ENCODE peak calls at places on chromosomes 16 and 17, in ten cellular contexts. Q, N, K, P, U, D, H, T, Y and R are unnamed samples.

GRCh38 chr17:43212641-43213490 is 1.2 kb downstream of the TMEM106A start:
- DNase-seq in T (no peak), U (no peak), K (no peak), D (no peak), Q (no peak), H (peak; percentile 55), P (peak; percentile 4), Y (no peak), N (no peak), R (no peak)

GRCh38 chr16:27073733-27074132 is 7.0 kb downstream of the C16orf82 start:
- DNase-seq in H (no peak), K (no peak), Y (no peak), T (no peak), N (no peak), Q (no peak), D (no peak), U (no peak), P (no peak), R (no peak)

GRCh38 chr16:16158741-16159374 is 64.4 kb downstream of the ABCC6 start:
- DNase-seq in N (no peak), P (peak; percentile 15), U (no peak), T (no peak), K (peak; percentile 25), Y (no peak), Q (no peak), H (no peak), D (peak; percentile 9), R (no peak)

GRCh38 chr17:28985950-28986713 is 19.7 kb downstream of the SEZ6 start:
- DNase-seq in P (no peak), K (no peak), Q (peak; percentile 94), N (no peak), H (no peak), U (peak; percentile 30), T (peak; percentile 86), D (no peak), Y (peak; percentile 81), R (no peak)

GRCh38 chr17:39209317-39210092 is 9.4 kb downstream of the RPL19 start:
- DNase-seq in H (peak; percentile 70), U (peak; percentile 81), Y (peak; percentile 76), P (peak; percentile 77), Q (peak; percentile 57), K (peak; percentile 78), T (peak; percentile 77), N (no peak), D (no peak), R (peak; percentile 29)

GRCh38 chr16:22139008-22139407 is 23.3 kb upstream of the SDR42E2 start:
- DNase-seq in P (no peak), U (no peak), Q (no peak), H (no peak), N (no peak), K (no peak), Y (no peak), D (peak; percentile 41), T (no peak), R (no peak)

GRCh38 chr17:47188266-47188665 is 829 bp downstream of the CDC27 start:
- DNase-seq in P (peak; percentile 68), D (peak; percentile 47), H (peak; percentile 51), Q (no peak), U (no peak), N (no peak), K (peak; percentile 85), T (peak; percentile 16), Y (no peak), R (peak; percentile 71)

GRCh38 chr17:15930426-15930825 is 14.5 kb upstream of the ADORA2B start:
- DNase-seq in P (no peak), U (no peak), Y (no peak), K (no peak), Q (no peak), N (no peak), T (no peak), H (no peak), D (no peak), R (no peak)

GRCh38 chr16:23171234-23171948 is 11.2 kb upstream of the SCNN1G start:
- DNase-seq in Y (no peak), P (peak; percentile 27), D (peak; percentile 28), T (no peak), K (no peak), Q (no peak), U (no peak), H (no peak), N (no peak), R (no peak)

GRCh38 chr17:30388321-30389179 is 9.8 kb downstream of the CPD start:
- DNase-seq in H (no peak), N (no peak), K (no peak), D (no peak), P (no peak), Q (no peak), U (no peak), Y (peak; percentile 72), T (peak; percentile 61), R (no peak)

GRCh38 chr16:50368410-50369132 is at the start of gene BRD7:
- DNase-seq in K (peak; percentile 53), N (no peak), Q (peak; percentile 91), Y (peak; percentile 71), D (peak; percentile 56), U (peak; percentile 91), H (peak; percentile 82), P (peak; percentile 48), T (peak; percentile 70), R (peak; percentile 39)

GRCh38 chr16:19005561-19006445 is 22.1 kb downstream of the TMC7 start:
- DNase-seq in P (peak; percentile 46), Q (peak; percentile 57), T (peak; percentile 61), D (peak; percentile 97), Y (peak; percentile 54), H (no peak), K (no peak), N (peak; percentile 78), U (no peak), R (peak; percentile 54)

GRCh38 chr17:20919990-20920812 is 122.6 kb downstream of the USP22 start:
- DNase-seq in P (peak; percentile 45), N (no peak), D (no peak), K (no peak), H (no peak), Q (no peak), Y (no peak), U (no peak), T (no peak), R (no peak)

GRCh38 chr16:80971814-80972213 is 34.9 kb downstream of the CMC2 start:
- DNase-seq in T (no peak), Q (peak; percentile 23), K (no peak), H (no peak), Y (no peak), D (no peak), U (no peak), N (no peak), P (no peak), R (no peak)

GRCh38 chr16:51898872-51899271 is 648.1 kb downstream of the TOX3 start:
- DNase-seq in K (no peak), Q (no peak), P (no peak), Y (no peak), H (no peak), U (no peak), T (no peak), D (no peak), N (no peak), R (no peak)

DNA sequence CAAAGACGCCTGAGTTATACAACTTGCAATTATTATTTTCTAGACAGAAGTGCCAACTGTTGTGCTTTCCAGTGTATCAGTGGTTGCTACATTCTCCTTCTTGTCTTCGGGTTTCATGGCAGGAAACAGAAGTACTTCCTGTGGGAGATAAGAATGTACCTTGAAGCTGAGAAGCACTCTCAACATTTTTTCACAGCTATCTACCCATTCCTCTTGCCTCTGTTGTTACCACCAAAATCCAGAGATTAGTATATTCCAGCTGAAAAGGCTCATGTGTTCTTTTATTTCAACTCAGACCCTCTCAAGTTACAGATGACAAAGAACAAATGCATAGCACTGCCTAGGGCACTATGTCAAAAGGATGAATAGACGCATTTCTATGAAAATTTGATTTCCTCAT is 4.8 kb upstream of the ADAT1 start:
- DNase-seq in N (no peak), T (no peak), U (no peak), H (no peak), Y (no peak), Q (no peak), P (peak; percentile 32), D (no peak), K (no peak), R (peak; percentile 54)
- H3K4me2 ChIP-seq in N (no peak overlapping the region), T (no peak overlapping the region), U (no peak overlapping the region), H (no peak overlapping the region), Y (no peak overlapping the region), Q (no peak overlapping the region), P (no peak overlapping the region), D (no peak overlapping the region), K (no peak overlapping the region), R (peak overlapping the region; percentile 70)

GRCh38 chr17:76872874-76873221 is 4.6 kb downstream of the MGAT5B start:
- DNase-seq in K (no peak), T (no peak), D (no peak), Y (no peak), P (no peak), N (no peak), H (no peak), U (no peak), Q (no peak), R (no peak)
- H3K4me2 ChIP-seq in K (peak overlapping the region; percentile 31), T (no peak overlapping the region), D (peak overlapping the region; percentile 72), Y (no peak overlapping the region), P (peak overlapping the region; percentile 15), N (peak overlapping the region; percentile 66), H (no peak overlapping the region), U (no peak overlapping the region), Q (no peak overlapping the region), R (no peak overlapping the region)

GRCh38 chr16:86214326-86215232 is 295.7 kb upstream of the FOXF1 start:
- DNase-seq in U (no peak), N (no peak), Y (no peak), Q (no peak), P (peak; percentile 51), D (no peak), T (no peak), K (no peak), H (no peak), R (no peak)

GRCh38 chr16:86211800-86212199 is 298.5 kb upstream of the FOXF1 start:
- DNase-seq in T (no peak), Q (no peak), K (no peak), Y (no peak), N (peak; percentile 72), P (no peak), D (no peak), H (peak; percentile 30), U (no peak), R (no peak)

GRCh38 chr16:86212706-86213426 is 297.5 kb upstream of the FOXF1 start:
- DNase-seq in T (no peak), P (no peak), D (no peak), Y (no peak), K (no peak), Q (no peak), N (no peak), H (no peak), U (no peak), R (no peak)

GRCh38 chr16:86215233-86215978 is 294.9 kb upstream of the FOXF1 start:
- DNase-seq in Q (no peak), N (no peak), P (peak; percentile 64), Y (no peak), H (no peak), K (peak; percentile 46), T (no peak), D (no peak), U (no peak), R (no peak)

GRCh38 chr16:86213427-86214205 is 296.7 kb upstream of the FOXF1 start:
- DNase-seq in U (no peak), Q (no peak), T (no peak), Y (no peak), H (no peak), N (no peak), P (no peak), K (no peak), D (no peak), R (no peak)
- H3K4me2 ChIP-seq in U (no peak overlapping the region), Q (no peak overlapping the region), T (no peak overlapping the region), Y (no peak overlapping the region), H (no peak overlapping the region), N (no peak overlapping the region), P (no peak overlapping the region), K (no peak overlapping the region), D (no peak overlapping the region), R (no peak overlapping the region)

GRCh38 chr17:78032166-78032565 is 73.7 kb downstream of the TNRC6C start:
- DNase-seq in P (peak; percentile 52), N (no peak), Q (no peak), H (no peak), Y (no peak), U (no peak), K (peak; percentile 25), D (peak; percentile 30), T (no peak), R (no peak)
- H3K4me2 ChIP-seq in P (peak overlapping the region; percentile 68), N (no peak overlapping the region), Q (no peak overlapping the region), H (no peak overlapping the region), Y (no peak overlapping the region), U (no peak overlapping the region), K (no peak overlapping the region), D (no peak overlapping the region), T (no peak overlapping the region), R (no peak overlapping the region)